ENCODE peak calls at places on chromosome 1, in seven cellular contexts. Z is hepatic stellate cell; D is NAMALWA; M is stimulated activated CD8-positive, alpha-beta memory T cell treated with anti-CD3 and anti-CD28 coated beads, Interleukin-7, amount 100 ng/mL, for 24 hours; Q is IMR-90; B is HTR-8/SVneo; C is cardiac fibroblast. P is an unnamed sample.

GRCh38 chr1:204746838-204747442 is 61.4 kb upstream of the LRRN2 start:
- DNase-seq in M (peak), Z (peak), C (peak), Q (peak), D (peak), B (peak), P (peak)

GRCh38 chr1:26831059-26831458 is 4.6 kb downstream of the ZDHHC18 start:
- DNase-seq in D (no peak), B (no peak), C (no peak), Q (no peak), M (no peak), Z (no peak), P (no peak)

GRCh38 chr1:157137051-157137772 is 983 bp downstream of the ETV3 start:
- DNase-seq in C (peak), Q (peak), D (peak), Z (peak), B (no peak), M (no peak), P (peak)

GRCh38 chr1:234214129-234214910 is 158.9 kb upstream of the COA6 start:
- DNase-seq in D (no peak), Z (no peak), B (peak), C (no peak), M (no peak), Q (peak), P (no peak)

GRCh38 chr1:6330410-6330827 is 63.1 kb downstream of the ACOT7 start:
- DNase-seq in Q (peak), D (no peak), Z (no peak), C (peak), B (no peak), M (no peak), P (peak)

GRCh38 chr1:66168467-66168887 is 365.5 kb upstream of the SGIP1 start:
- DNase-seq in M (no peak), Z (no peak), B (no peak), D (peak), C (peak), Q (peak), P (no peak)

GRCh38 chr1:172359531-172359991 is 60.9 kb upstream of the C1orf105 start:
- DNase-seq in Z (no peak), C (peak), M (no peak), D (no peak), Q (peak), B (no peak), P (peak)

GRCh38 chr1:163875214-163875926 is 553.6 kb downstream of the NUF2 start:
- DNase-seq in Z (peak), C (peak), Q (peak), B (no peak), D (no peak), M (no peak), P (no peak)

GRCh38 chr1:89971600-89971999 is 23.3 kb upstream of the ZNF326 start:
- DNase-seq in M (no peak), Q (peak), C (no peak), D (no peak), Z (no peak), B (no peak), P (no peak)